ENCODE peak calls at places on chromosomes 4 and X, in six cellular contexts. A is substantia nigra, Q is G401, R is suprapubic skin, H is cardiac fibroblast, O is NCI-H187. K is an unnamed sample.
A peak's percentile ranks its signal among the peaks of the same experiment; 100 is the strongest.

GRCh38 chr4:22875592-22876257 is 183.0 kb downstream of the GBA3 start:
- DNase-seq in A (no peak), Q (no peak), R (no peak), H (no peak), O (no peak), K (no peak)

GRCh38 chrX:41334866-41335589 is 1.1 kb downstream of the DDX3X start:
- DNase-seq in A (peak; percentile 64), Q (peak; percentile 31), R (peak; percentile 83), H (peak; percentile 53), O (no peak), K (no peak)

GRCh38 chrX:56563231-56564116 is at the start of gene UBQLN2:
- DNase-seq in A (peak; percentile 80), Q (peak; percentile 79), R (peak; percentile 80), H (peak; percentile 79), O (peak; percentile 47), K (peak; percentile 56)

GRCh38 chr4:7556558-7556957 is 121.8 kb upstream of the PSAPL1 start:
- DNase-seq in A (no peak), Q (no peak), R (no peak), H (no peak), O (no peak), K (no peak)

GRCh38 chr4:168488800-168489404 is 8.0 kb upstream of the PALLD start:
- DNase-seq in A (no peak), Q (no peak), R (no peak), H (no peak), O (no peak), K (no peak)

GRCh38 chr4:91958651-91959050 is 345.1 kb upstream of the GRID2 start:
- DNase-seq in A (no peak), Q (no peak), R (no peak), H (no peak), O (peak; percentile 3), K (peak; percentile 31)

GRCh38 chr4:74499986-74500781 is 55.2 kb downstream of the AREG start:
- DNase-seq in A (no peak), Q (no peak), R (no peak), H (peak; percentile 77), O (no peak), K (no peak)

GRCh38 chr4:21507439-21507838 is 441.1 kb downstream of the KCNIP4 start:
- DNase-seq in A (no peak), Q (no peak), R (no peak), H (peak; percentile 33), O (no peak), K (peak; percentile 2)

GRCh38 chrX:151391722-151392121 is 5.3 kb upstream of the VMA21 start:
- DNase-seq in A (no peak), Q (no peak), R (no peak), H (no peak), O (no peak), K (no peak)

GRCh38 chr4:24856586-24856985 is 56.3 kb downstream of the CCDC149 start:
- DNase-seq in A (no peak), Q (no peak), R (no peak), H (peak; percentile 55), O (no peak), K (peak; percentile 12)

GRCh38 chr4:1470816-1471442 is 64.7 kb upstream of the NKX1-1 start:
- DNase-seq in A (no peak), Q (no peak), R (peak; percentile 56), H (no peak), O (no peak), K (no peak)

GRCh38 chr4:182752158-182752910 is 164.9 kb downstream of the DCTD start:
- DNase-seq in A (no peak), Q (no peak), R (no peak), H (peak; percentile 62), O (no peak), K (peak; percentile 19)

GRCh38 chr4:121898150-121898549 is 27.9 kb upstream of the BBS7 start:
- DNase-seq in A (no peak), Q (no peak), R (no peak), H (no peak), O (no peak), K (no peak)

GRCh38 chrX:120271218-120271617 is 20.6 kb downstream of the ZBTB33 start:
- DNase-seq in A (no peak), Q (no peak), R (no peak), H (no peak), O (no peak), K (no peak)

GRCh38 chr4:112523764-112524505 is 8.0 kb upstream of the NEUROG2 start:
- DNase-seq in A (peak; percentile 22), Q (no peak), R (no peak), H (peak; percentile 26), O (peak; percentile 39), K (no peak)

GRCh38 chr4:83329521-83330105 is 5.0 kb downstream of the HPSE start:
- DNase-seq in A (no peak), Q (no peak), R (no peak), H (peak; percentile 52), O (no peak), K (no peak)

GRCh38 chr4:174604198-174604597 is 81.9 kb upstream of the HPGD start:
- DNase-seq in A (no peak), Q (no peak), R (no peak), H (peak; percentile 63), O (peak; percentile 30), K (no peak)

GRCh38 chr4:41878991-41879491 is 56.2 kb upstream of the TMEM33 start:
- DNase-seq in A (no peak), Q (no peak), R (no peak), H (no peak), O (no peak), K (no peak)

GRCh38 chr4:5078015-5078414 is 26.7 kb downstream of the STK32B start:
- DNase-seq in A (no peak), Q (no peak), R (no peak), H (no peak), O (no peak), K (no peak)

GRCh38 chrX:40082447-40083119 is 15.2 kb downstream of the BCOR start:
- DNase-seq in A (no peak), Q (no peak), R (no peak), H (no peak), O (no peak), K (no peak)

K was measured in stromal cell of bone marrow.